ENCODE peak calls at places on chromosomes 7 and 10, in five cellular contexts. R is neural crest cell, Z is B cell, W is coronary artery, K is left lung. S is an unnamed sample.

GRCh38 chr7:140007051-140007690 is 55.6 kb downstream of the PARP12 start:
- DNase-seq in Z (no peak), W (no peak), K (no peak), R (no peak), S (no peak)

GRCh38 chr10:19762026-19762425 is 54.2 kb upstream of the PLXDC2 start:
- DNase-seq in K (no peak), R (no peak), W (no peak), Z (no peak), S (no peak)

GRCh38 chr7:92645531-92646061 is 55.4 kb upstream of the FAM133B start:
- DNase-seq in K (no peak), W (no peak), Z (no peak), R (no peak), S (no peak)

GRCh38 chr10:116787893-116788665 is 45.7 kb upstream of the HSPA12A start:
- DNase-seq in R (peak; percentile 95), Z (peak; percentile 69), K (peak; percentile 69), W (no peak), S (peak; percentile 73)

GRCh38 chr7:137829337-137829992 is 17.3 kb downstream of the DGKI start:
- DNase-seq in W (no peak), Z (no peak), R (no peak), K (no peak), S (no peak)

GRCh38 chr10:69958232-69958902 is 94.3 kb upstream of the MACROH2A2 start:
- DNase-seq in Z (no peak), R (no peak), W (no peak), K (no peak), S (peak; percentile 56)

GRCh38 chr10:62632071-62632809 is 172.3 kb upstream of the ADO start:
- DNase-seq in R (no peak), Z (peak; percentile 77), W (no peak), K (peak; percentile 59), S (no peak)

GRCh38 chr10:109343293-109343692 is 580.0 kb downstream of the XPNPEP1 start:
- DNase-seq in R (no peak), W (no peak), Z (no peak), K (no peak), S (no peak)

GRCh38 chr7:128322040-128322643 is 21.6 kb downstream of the RBM28 start:
- DNase-seq in W (no peak), R (no peak), Z (no peak), K (no peak), S (peak; percentile 18)

GRCh38 chr10:99285846-99286245 is 43.3 kb upstream of the CNNM1 start:
- DNase-seq in W (no peak), Z (no peak), K (no peak), R (no peak), S (no peak)

GRCh38 chr7:1881946-1882345 is 211.9 kb downstream of the ELFN1 start:
- DNase-seq in Z (no peak), W (no peak), K (no peak), R (no peak), S (no peak)

GRCh38 chr10:98098247-98098646 is 36.2 kb upstream of the R3HCC1L start:
- DNase-seq in K (no peak), Z (no peak), R (no peak), W (no peak), S (no peak)

GRCh38 chr7:1950623-1951523 is 280.8 kb downstream of the ELFN1 start:
- DNase-seq in K (peak; percentile 68), R (no peak), W (no peak), Z (no peak), S (no peak)

GRCh38 chr7:139702313-139702731 is 75.5 kb downstream of the HIPK2 start:
- DNase-seq in K (no peak), W (no peak), R (no peak), Z (no peak), S (no peak)

GRCh38 chr7:38374507-38374906 is 101.1 kb upstream of the TARP start:
- DNase-seq in Z (peak; percentile 73), R (peak; percentile 58), K (no peak), W (no peak), S (peak; percentile 47)

GRCh38 chr7:2093214-2093840 is 139.4 kb downstream of the MAD1L1 start:
- DNase-seq in K (no peak), Z (no peak), R (no peak), W (no peak), S (no peak)

GRCh38 chr10:30036811-30037210 is 22.6 kb downstream of the JCAD start:
- DNase-seq in W (no peak), Z (no peak), K (no peak), R (no peak), S (no peak)

GRCh38 chr7:5679741-5680473 is 101.6 kb downstream of the RNF216 start:
- DNase-seq in K (peak; percentile 77), Z (peak; percentile 82), R (no peak), W (no peak), S (no peak)

GRCh38 chr10:28393956-28394568 is 91.2 kb upstream of the MPP7 start:
- DNase-seq in K (peak; percentile 54), W (no peak), R (peak; percentile 74), Z (peak; percentile 74), S (peak; percentile 65)
- TF ChIP-seq CTCF in K (peak; percentile 88), W (peak; percentile 94), R (peak; percentile 94), Z (peak; percentile 97), S (peak; percentile 88)

GRCh38 chr10:75910032-75910431 is 478.6 kb downstream of the LRMDA start:
- DNase-seq in W (no peak), Z (no peak), K (no peak), R (no peak), S (no peak)
- TF ChIP-seq CTCF in W (peak; percentile 37), Z (no peak), K (peak; percentile 48), R (peak; percentile 61), S (peak; percentile 17)

GRCh38 chr7:29557954-29558353 is 5.7 kb upstream of the PRR15 start:
- DNase-seq in K (no peak), R (no peak), W (no peak), Z (no peak), S (no peak)

GRCh38 chr7:29555061-29555460 is 8.6 kb upstream of the PRR15 start:
- DNase-seq in W (no peak), Z (no peak), R (no peak), K (no peak), S (no peak)

GRCh38 chr7:29552392-29552791 is 11.2 kb upstream of the PRR15 start:
- DNase-seq in Z (no peak), R (no peak), W (no peak), K (no peak), S (no peak)

GRCh38 chr7:29561271-29561670 is 2.4 kb upstream of the PRR15 start:
- DNase-seq in W (no peak), R (no peak), Z (no peak), K (no peak), S (no peak)

DNA sequence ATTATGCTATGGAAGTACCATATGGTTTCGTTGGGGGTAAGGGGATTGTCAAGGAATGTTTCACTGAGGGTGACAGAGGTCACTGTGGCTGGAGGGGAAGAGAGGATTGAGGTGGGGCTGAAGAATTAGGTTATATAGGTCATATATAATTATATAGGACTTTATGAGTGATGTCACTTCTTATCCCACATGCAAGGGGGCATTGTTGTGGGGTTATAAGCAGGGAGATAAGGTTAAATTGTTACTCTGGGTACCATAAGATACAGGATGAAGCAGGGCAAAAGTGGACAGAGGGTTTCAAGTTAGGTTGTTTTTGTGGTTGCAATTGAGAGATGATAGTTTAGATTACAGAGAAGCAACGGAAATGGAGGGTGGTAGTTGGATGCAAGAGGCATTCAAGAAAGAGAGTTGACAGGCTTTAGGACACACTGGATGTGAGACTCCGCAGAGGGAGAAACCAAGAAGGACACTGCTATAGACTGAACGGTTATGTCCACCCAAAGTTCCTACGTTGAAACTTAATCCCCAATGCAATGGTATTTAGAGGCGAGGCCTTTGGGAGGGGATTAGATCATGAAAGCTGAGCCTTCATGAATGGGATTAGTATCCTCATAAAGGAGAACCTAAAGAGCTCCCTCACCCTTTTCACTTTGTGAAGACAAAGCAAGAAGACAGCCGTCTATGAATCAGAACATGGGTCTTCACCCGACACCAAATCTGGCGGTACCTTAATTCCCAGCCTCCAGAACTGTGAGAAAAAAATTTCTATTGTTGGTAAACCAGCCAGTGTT is 7.0 kb upstream of the PRR15 start:
- DNase-seq in R (no peak), Z (no peak), K (no peak), W (no peak), S (no peak)
- TF ChIP-seq CTCF in R (no peak), Z (no peak), K (no peak), W (no peak), S (no peak)

DNA sequence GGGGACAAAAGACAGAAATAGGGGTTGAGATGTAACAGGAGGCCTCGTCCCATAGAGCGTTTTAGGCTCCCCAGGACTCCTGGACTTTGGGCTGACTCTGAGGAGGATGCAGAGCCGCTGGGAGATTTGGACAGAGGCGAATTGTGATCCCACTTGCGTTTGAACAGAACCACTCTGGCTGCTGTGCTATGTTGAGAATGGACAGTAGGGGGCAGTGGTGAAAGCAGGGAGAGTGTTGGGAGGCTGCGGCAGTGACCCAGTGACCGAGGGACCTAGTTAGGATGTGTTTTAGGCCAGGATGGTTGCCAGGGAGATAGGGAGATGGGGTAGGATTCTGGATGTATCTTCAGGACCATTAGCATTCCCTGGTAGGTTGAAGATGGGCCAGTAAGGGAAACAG is 271.6 kb downstream of the CCDC3 start:
- DNase-seq in K (no peak), Z (peak; percentile 14), R (peak; percentile 22), W (no peak), S (no peak)
- TF ChIP-seq CTCF in K (no peak), Z (no peak), R (peak; percentile 44), W (no peak), S (no peak)

GRCh38 chr7:31814187-31814586 is 127.2 kb downstream of the PPP1R17 start:
- DNase-seq in K (no peak), W (no peak), Z (no peak), R (peak; percentile 3), S (peak; percentile 69)
- TF ChIP-seq CTCF in K (peak; percentile 14), W (no peak), Z (no peak), R (peak; percentile 45), S (peak; percentile 75)

GRCh38 chr7:158407581-158408331 is 179.9 kb downstream of the PTPRN2 start:
- DNase-seq in W (no peak), R (no peak), K (no peak), Z (no peak), S (no peak)
- TF ChIP-seq CTCF in W (no peak), R (peak; percentile 77), K (peak; percentile 38), Z (no peak), S (peak; percentile 23)

DNA sequence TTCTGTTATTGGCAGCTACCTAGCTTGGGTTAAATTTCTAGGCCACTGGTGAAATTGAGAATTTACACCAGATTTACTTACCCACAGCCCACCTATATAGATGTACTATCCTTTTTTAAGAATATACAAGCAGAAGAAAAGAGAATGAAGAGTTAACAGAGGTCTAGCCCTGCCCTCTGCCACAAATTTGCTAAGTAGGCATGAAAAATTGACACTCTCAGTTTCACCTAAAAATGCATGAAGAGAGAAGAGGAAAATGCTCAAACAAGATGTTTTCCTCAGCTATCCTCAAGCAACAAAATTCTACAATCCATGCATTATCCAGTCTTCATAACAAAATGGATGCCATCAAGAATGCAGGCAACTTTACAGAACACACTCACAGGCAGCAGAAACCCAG is 24.6 kb upstream of the RNF148 start:
- DNase-seq in Z (no peak), R (no peak), K (no peak), W (no peak), S (no peak)
- TF ChIP-seq CTCF in Z (no peak), R (no peak), K (no peak), W (no peak), S (no peak)